ENCODE peak calls at places on chromosomes 1 and 21, in six cellular contexts. U is mesendoderm; K is heart left ventricle; J is CD4-positive, alpha-beta memory T cell; Z is pancreas; E is GM23248. R is an unnamed sample. For H3K27me3, the result is how much of the 10 kb centered on the place peaks cover.

GRCh38 chr21:40466893-40467483 is 380.0 kb downstream of the DSCAM start:
- DNase-seq in K (no peak), J (no peak), Z (no peak), E (no peak), U (peak), R (no peak)

GRCh38 chr1:41333146-41333784 is 28.0 kb upstream of the FOXO6 start:
- DNase-seq in U (peak), E (peak), Z (no peak), K (no peak), J (no peak), R (no peak)

GRCh38 chr1:169371400-169371799 is 3.4 kb downstream of the BLZF1 start:
- DNase-seq in U (no peak), J (no peak), E (no peak), Z (no peak), K (no peak), R (no peak)

GRCh38 chr1:37995773-37996379 is 6.1 kb upstream of the SF3A3 start:
- DNase-seq in J (no peak), E (peak), Z (peak), U (peak), K (peak), R (peak)

GRCh38 chr1:116506132-116507004 is 64.5 kb downstream of the CD58 start:
- DNase-seq in Z (no peak), U (no peak), E (no peak), J (no peak), K (no peak), R (no peak)

GRCh38 chr1:101394041-101394440 is 157.2 kb downstream of the S1PR1 start:
- DNase-seq in J (no peak), U (no peak), E (peak), K (no peak), Z (no peak), R (no peak)

GRCh38 chr1:91520940-91521507 is 20.4 kb downstream of the CDC7 start:
- DNase-seq in E (peak), Z (no peak), U (no peak), K (no peak), J (no peak), R (no peak)

GRCh38 chr1:105427543-105427942 is 1628.9 kb upstream of the PRMT6 start:
- DNase-seq in K (no peak), Z (no peak), U (no peak), E (peak), J (no peak), R (no peak)

GRCh38 chr1:240019524-240019923 is 72.2 kb upstream of the FMN2 start:
- DNase-seq in J (no peak), Z (no peak), U (no peak), K (no peak), E (no peak), R (no peak)

GRCh38 chr1:66492424-66492823 is 41.5 kb upstream of the SGIP1 start:
- DNase-seq in Z (no peak), J (no peak), E (peak), U (no peak), K (no peak), R (no peak)

GRCh38 chr1:9721606-9722377 is 70.3 kb downstream of the PIK3CD start:
- DNase-seq in J (peak), U (peak), Z (peak), E (peak), K (no peak), R (peak)

GRCh38 chr1:8027748-8028631 is 1.9 kb upstream of the ERRFI1 start:
- DNase-seq in E (peak), J (no peak), U (peak), Z (no peak), K (no peak), R (no peak)

GRCh38 chr1:73914994-73915393 is 283.0 kb downstream of the LRRIQ3 start:
- DNase-seq in K (no peak), E (no peak), Z (no peak), U (no peak), J (no peak), R (no peak)

GRCh38 chr21:24941316-24942185 is 665.7 kb downstream of the MRPL39 start:
- DNase-seq in U (peak), J (no peak), E (no peak), Z (no peak), K (no peak), R (no peak)

GRCh38 chr1:187033721-187034120 is 205.0 kb downstream of the PLA2G4A start:
- DNase-seq in E (no peak), U (no peak), J (no peak), Z (no peak), K (no peak), R (no peak)

GRCh38 chr1:109896681-109897080 is 14.0 kb upstream of the CSF1 start:
- DNase-seq in J (no peak), U (no peak), E (no peak), K (no peak), Z (no peak), R (no peak)
- H3K27ac ChIP-seq in J (no peak), U (no peak), E (no peak), K (peak), Z (no peak), R (no peak)

GRCh38 chr1:242877743-242878142 is 353.2 kb upstream of the PLD5 start:
- DNase-seq in J (no peak), K (no peak), U (no peak), Z (no peak), E (no peak), R (no peak)

GRCh38 chr1:242877229-242877628 is 352.7 kb upstream of the PLD5 start:
- DNase-seq in Z (no peak), J (no peak), K (no peak), U (no peak), E (no peak), R (no peak)

GRCh38 chr1:242873661-242874060 is 349.2 kb upstream of the PLD5 start:
- DNase-seq in J (no peak), U (no peak), K (no peak), Z (no peak), E (no peak), R (no peak)

GRCh38 chr1:242872521-242872920 is 348.0 kb upstream of the PLD5 start:
- DNase-seq in Z (no peak), K (no peak), U (no peak), E (no peak), J (no peak), R (no peak)

DNA sequence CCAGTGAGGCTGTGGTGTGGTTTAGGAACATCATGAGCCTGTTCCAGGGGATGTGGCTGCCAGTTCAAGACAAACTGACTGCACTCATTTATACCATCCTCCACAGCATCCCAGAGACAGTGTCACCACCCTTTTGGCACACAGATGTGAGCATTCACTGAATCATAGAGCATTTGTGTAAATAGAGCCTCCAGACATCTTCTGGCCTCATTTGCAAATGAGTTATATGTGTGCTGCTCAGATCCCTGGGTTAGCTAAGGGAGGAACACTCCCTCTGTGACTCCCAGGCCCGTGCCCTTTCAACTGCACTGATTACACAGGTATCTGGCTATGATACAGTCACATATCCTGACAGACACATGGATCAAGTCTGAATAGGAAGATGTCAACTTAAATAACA is 351.5 kb upstream of the PLD5 start:
- DNase-seq in E (no peak), Z (no peak), U (no peak), J (no peak), K (no peak), R (no peak)
- H3K27me3 ChIP-seq in E (under half), Z (under half), U (under half), J (under half), K (under half), R (under half)

DNA sequence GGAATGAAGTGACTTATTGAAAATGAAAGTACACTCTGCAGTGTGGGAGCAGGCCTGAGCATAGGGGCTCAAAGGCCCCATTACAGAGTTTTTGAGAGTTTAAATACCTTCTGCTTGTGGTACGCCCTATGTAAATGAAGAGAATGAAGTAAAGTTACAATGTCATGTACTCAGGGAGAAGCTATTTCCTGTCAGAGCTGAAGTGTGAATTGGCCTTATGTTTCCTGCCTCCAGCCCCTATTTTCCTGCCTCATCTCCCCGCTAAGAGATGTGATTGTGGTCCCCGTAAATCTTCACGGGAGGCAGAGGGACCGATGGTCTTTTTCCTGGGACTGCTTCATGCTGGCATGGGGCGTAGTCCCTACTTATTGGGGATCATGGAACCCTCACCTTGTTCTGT is 2.5 kb upstream of the ZNF683 start:
- DNase-seq in U (peak), J (no peak), E (no peak), K (no peak), Z (no peak), R (no peak)
- H3K27ac ChIP-seq in U (peak), J (peak), E (no peak), K (no peak), Z (no peak), R (no peak)

DNA sequence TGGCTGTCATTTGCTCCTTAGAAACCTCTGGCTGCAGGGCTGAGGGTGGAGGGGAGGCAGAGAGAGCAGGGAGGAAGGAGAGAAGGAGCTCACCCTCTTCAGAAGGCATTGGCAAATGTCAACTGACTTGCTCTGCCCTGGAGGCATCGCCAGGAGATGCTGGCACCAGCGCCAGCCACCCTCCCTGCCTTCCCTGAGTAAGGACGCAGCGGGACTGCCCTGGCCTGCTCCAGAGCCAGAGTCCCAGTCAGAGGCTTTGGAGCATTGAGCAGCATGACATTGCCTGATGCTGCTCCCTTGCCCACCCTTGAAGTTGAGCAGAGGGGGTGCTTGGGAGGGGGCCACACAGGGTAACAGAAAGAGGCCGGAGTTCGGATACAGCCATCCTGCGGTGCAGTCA is 62.3 kb downstream of the DISP3 start:
- DNase-seq in Z (no peak), E (no peak), K (no peak), U (no peak), J (no peak), R (no peak)
- H3K27me3 ChIP-seq in Z (under half), E (under half), K (under half), U (under half), J (under half), R (under half)

GRCh38 chr1:200610846-200611245 is 9.7 kb downstream of the KIF14 start:
- DNase-seq in J (no peak), K (no peak), E (peak), U (no peak), Z (no peak), R (no peak)
- H3K27ac ChIP-seq in J (no peak), K (no peak), E (peak), U (no peak), Z (no peak), R (no peak)